ENCODE peak calls at places on chromosome 12, in four cellular contexts. K is esophagus squamous epithelium, W is right lobe of liver, L is sigmoid colon. Q is an unnamed sample.

GRCh38 chr12:94147991-94148840 is at the start of gene PLXNC1:
- DNase-seq in L (no peak), K (peak), W (peak), Q (peak)

GRCh38 chr12:28164644-28165313 is 25.5 kb upstream of the CCDC91 start:
- DNase-seq in W (peak), L (no peak), K (no peak), Q (no peak)

GRCh38 chr12:109296431-109296830 is 12.7 kb downstream of the FOXN4 start:
- DNase-seq in L (peak), K (no peak), W (no peak), Q (no peak)

GRCh38 chr12:6567824-6568617 is at the start of gene NOP2:
- DNase-seq in L (peak), W (peak), K (peak), Q (peak)

GRCh38 chr12:89775336-89776005 is 66.8 kb upstream of the ATP2B1 start:
- DNase-seq in K (no peak), W (no peak), L (no peak), Q (no peak)

GRCh38 chr12:58961906-58962305 is 41.6 kb upstream of the LRIG3 start:
- DNase-seq in L (no peak), W (no peak), K (no peak), Q (no peak)

GRCh38 chr12:104670439-104671406 is 214.0 kb downstream of the CHST11 start:
- DNase-seq in L (no peak), W (no peak), K (no peak), Q (no peak)

GRCh38 chr12:12901158-12901791 is 9.9 kb downstream of the GPRC5A start:
- DNase-seq in W (no peak), L (peak), K (no peak), Q (no peak)

GRCh38 chr12:97301576-97301975 is 161.0 kb upstream of the RMST start:
- DNase-seq in L (no peak), W (no peak), K (no peak), Q (no peak)

GRCh38 chr12:54253240-54253639 is 26.7 kb downstream of the CBX5 start:
- DNase-seq in K (no peak), W (no peak), L (no peak), Q (no peak)

GRCh38 chr12:6367065-6367968 is 8.0 kb downstream of the SCNN1A start:
- DNase-seq in L (no peak), K (no peak), W (no peak), Q (no peak)

GRCh38 chr12:32305163-32305562 is 94.2 kb upstream of the FGD4 start:
- DNase-seq in W (no peak), K (no peak), L (no peak), Q (no peak)

GRCh38 chr12:19856389-19856788 is 417.1 kb downstream of the AEBP2 start:
- DNase-seq in K (no peak), W (no peak), L (no peak), Q (no peak)

GRCh38 chr12:12518919-12519318 is 43.7 kb downstream of the DUSP16 start:
- DNase-seq in W (no peak), K (no peak), L (no peak), Q (no peak)

GRCh38 chr12:104790296-104791125 is 167.6 kb downstream of the SLC41A2 start:
- DNase-seq in K (no peak), L (peak), W (peak), Q (no peak)

GRCh38 chr12:59030415-59030814 is 110.1 kb upstream of the LRIG3 start:
- DNase-seq in K (no peak), L (no peak), W (no peak), Q (no peak)

GRCh38 chr12:119679081-119679480 is 11.1 kb downstream of the PRKAB1 start:
- DNase-seq in W (no peak), L (no peak), K (no peak), Q (no peak)

GRCh38 chr12:119678459-119678858 is 10.5 kb downstream of the PRKAB1 start:
- DNase-seq in L (no peak), K (no peak), W (no peak), Q (no peak)

GRCh38 chr12:119681139-119681538 is 13.2 kb downstream of the PRKAB1 start:
- DNase-seq in K (no peak), W (peak), L (no peak), Q (no peak)

GRCh38 chr12:119681953-119682352 is 14.0 kb downstream of the PRKAB1 start:
- DNase-seq in L (no peak), K (no peak), W (no peak), Q (no peak)

DNA sequence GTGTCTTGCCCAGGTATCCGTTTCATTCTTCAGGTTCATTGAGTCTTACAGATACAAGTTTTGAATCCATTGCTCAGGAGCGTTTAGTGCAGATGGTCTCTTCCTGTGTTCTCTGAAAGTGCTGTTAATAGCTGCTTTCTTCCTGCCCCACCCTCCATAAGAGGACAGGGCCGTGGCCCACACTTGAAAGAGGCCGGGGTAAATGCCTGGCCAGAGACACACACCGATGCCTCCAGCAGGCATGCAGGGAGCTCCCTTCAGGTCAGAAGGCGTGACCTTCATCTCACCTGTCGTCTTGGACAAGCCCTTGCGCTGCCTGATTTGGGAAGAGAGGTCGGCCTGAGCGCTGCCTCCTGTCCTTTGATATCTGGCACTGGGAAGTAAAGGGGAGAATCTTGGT is 11.6 kb downstream of the PRKAB1 start:
- DNase-seq in K (no peak), L (no peak), W (no peak), Q (no peak)
- TF ChIP-seq POLR2A in K (no peak), L (no peak), W (no peak), Q (no peak)

DNA sequence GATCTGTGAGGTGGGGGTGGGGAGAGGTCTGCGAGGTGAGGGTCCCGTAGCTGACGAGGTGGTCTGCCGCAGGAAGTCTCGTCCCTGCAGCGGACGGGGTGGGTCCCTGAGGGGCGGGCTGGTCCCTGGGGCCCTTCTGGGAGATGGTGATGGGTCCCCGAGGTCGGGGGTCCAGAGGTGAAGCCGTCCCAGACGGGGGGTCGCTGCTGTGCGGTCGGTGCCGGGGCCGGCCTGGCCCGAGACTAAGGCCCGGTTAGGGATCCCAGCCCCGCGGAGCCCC is 387 bp downstream of the PXN start:
- DNase-seq in L (peak), K (no peak), W (no peak), Q (no peak)
- TF ChIP-seq POLR2A in L (no peak), K (no peak), W (no peak), Q (no peak)

DNA sequence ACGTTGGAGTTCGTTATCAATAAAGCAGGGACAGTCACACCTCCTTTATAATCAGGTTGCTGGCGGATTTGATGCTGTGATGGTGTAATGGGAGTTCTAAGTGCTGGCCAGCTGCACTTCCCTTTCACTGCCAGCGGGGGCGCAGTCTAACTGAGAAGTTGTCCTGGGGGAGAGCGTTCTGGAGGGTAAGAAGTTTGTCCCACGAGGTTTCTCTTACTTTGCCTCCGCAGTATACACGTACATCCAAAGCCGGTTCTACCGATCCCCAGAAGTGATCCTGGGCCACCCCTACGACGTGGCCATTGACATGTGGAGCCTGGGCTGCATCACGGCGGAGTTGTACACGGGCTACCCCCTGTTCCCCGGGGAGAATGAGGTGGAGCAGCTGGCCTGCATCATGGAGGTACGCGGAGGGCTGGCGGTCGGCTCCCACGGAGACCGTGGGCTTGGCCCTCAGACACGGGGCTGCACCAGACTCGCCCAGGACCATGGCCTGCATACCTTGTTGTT is 42.7 kb downstream of the DYRK4 start:
- DNase-seq in L (peak), W (peak), K (peak), Q (peak)
- TF ChIP-seq POLR2A in L (no peak), W (peak), K (no peak), Q (no peak)

GRCh38 chr12:38124247-38125012 is 192.1 kb upstream of the ALG10B start:
- DNase-seq in K (no peak), L (no peak), W (no peak), Q (no peak)
- TF ChIP-seq POLR2A in K (no peak), L (no peak), W (no peak), Q (no peak)

DNA sequence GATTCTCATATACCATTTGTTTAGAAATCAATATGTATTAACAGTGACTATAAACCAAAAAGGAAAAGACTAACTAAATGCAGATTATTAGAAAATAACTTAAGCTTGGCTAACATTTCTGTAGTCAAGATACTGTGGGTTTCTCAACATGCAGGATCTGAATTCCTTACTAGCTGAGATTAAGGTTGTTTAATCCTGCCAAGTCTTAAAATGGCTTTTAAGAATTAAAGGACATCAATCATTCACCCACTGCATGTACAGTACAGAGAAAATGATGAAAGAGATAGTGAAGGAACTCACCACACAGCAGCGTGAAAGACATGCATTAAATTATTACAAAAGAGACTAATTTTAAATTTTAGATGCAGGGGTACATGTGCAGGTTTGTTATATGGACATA is 3.8 kb downstream of the ACSS3 start:
- DNase-seq in K (no peak), W (no peak), L (no peak), Q (no peak)
- TF ChIP-seq POLR2A in K (no peak), W (no peak), L (no peak), Q (no peak)

GRCh38 chr12:48816148-48816854 is 2.0 kb upstream of the CACNB3 start:
- DNase-seq in K (no peak), L (no peak), W (no peak), Q (no peak)

GRCh38 chr12:48818831-48819590 is 715 bp downstream of the CACNB3 start:
- DNase-seq in K (no peak), L (no peak), W (no peak), Q (no peak)

GRCh38 chr12:48819986-48820385 is 1.7 kb downstream of the CACNB3 start:
- DNase-seq in L (no peak), W (no peak), K (no peak), Q (no peak)

GRCh38 chr12:48820406-48820805 is 2.1 kb downstream of the CACNB3 start:
- DNase-seq in L (no peak), W (no peak), K (no peak), Q (no peak)

GRCh38 chr12:48817957-48818830 is at the start of gene CACNB3:
- DNase-seq in L (peak), W (peak), K (no peak), Q (peak)
- TF ChIP-seq POLR2A in L (no peak), W (no peak), K (no peak), Q (no peak)

GRCh38 chr12:124442281-124442680 is 125.1 kb downstream of the NCOR2 start:
- DNase-seq in W (no peak), L (no peak), K (no peak), Q (no peak)

GRCh38 chr12:124442772-124443445 is 124.5 kb downstream of the NCOR2 start:
- DNase-seq in W (no peak), L (no peak), K (no peak), Q (no peak)

GRCh38 chr12:124440031-124440626 is 127.3 kb downstream of the NCOR2 start:
- DNase-seq in L (no peak), K (no peak), W (no peak), Q (no peak)

GRCh38 chr12:124440841-124441381 is 126.5 kb downstream of the NCOR2 start:
- DNase-seq in W (no peak), L (no peak), K (no peak), Q (no peak)

DNA sequence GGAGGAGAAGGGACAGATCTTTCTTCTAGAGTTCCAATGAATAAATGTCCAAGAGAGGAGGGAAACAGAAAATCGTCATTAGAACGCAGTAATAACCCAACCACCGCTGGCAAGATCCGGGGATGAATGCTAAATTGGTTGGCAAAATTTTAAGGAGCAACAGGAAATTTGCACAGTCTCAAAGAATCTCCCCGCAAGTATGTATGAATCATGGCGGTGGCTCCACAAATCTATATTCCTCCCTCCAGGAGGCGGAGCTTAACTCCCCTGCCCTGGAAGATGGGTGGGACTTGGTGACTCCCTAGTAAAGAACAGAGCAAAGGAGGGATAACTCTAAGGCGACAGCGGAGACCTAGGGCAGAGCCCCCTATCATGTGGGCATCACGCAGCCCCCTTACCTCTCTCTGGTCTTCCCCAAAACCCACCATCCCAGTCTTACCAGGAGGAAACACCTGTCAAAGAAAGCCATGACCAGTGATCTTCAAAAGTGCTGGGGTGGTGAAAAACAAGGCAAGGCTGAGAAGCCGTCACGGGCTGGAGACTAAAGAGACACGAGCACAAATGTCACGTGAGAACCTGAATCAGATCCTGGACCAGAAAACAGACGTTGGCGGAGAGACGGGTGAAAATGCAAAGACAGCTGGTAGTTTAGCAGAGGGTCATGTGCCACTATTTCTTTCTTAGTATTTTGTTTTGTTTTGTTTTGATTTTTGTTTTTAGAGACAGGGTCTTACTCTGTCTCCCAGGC is 125.8 kb downstream of the NCOR2 start:
- DNase-seq in K (no peak), L (no peak), W (no peak), Q (no peak)
- TF ChIP-seq POLR2A in K (no peak), L (no peak), W (no peak), Q (no peak)

GRCh38 chr12:52918351-52918750 is 13.5 kb upstream of the KRT8 start:
- DNase-seq in W (no peak), L (no peak), K (no peak), Q (no peak)

GRCh38 chr12:52918784-52919183 is 13.9 kb upstream of the KRT8 start:
- DNase-seq in L (no peak), K (no peak), W (no peak), Q (no peak)

GRCh38 chr12:52917800-52918199 is 12.9 kb upstream of the KRT8 start:
- DNase-seq in W (no peak), L (no peak), K (no peak), Q (no peak)

GRCh38 chr12:52921488-52922165 is 16.8 kb upstream of the KRT8 start:
- DNase-seq in K (no peak), L (no peak), W (no peak), Q (no peak)

GRCh38 chr12:52920937-52921336 is 16.1 kb upstream of the KRT8 start:
- DNase-seq in K (no peak), W (no peak), L (no peak), Q (no peak)
- TF ChIP-seq POLR2A in K (no peak), W (no peak), L (no peak), Q (no peak)

DNA sequence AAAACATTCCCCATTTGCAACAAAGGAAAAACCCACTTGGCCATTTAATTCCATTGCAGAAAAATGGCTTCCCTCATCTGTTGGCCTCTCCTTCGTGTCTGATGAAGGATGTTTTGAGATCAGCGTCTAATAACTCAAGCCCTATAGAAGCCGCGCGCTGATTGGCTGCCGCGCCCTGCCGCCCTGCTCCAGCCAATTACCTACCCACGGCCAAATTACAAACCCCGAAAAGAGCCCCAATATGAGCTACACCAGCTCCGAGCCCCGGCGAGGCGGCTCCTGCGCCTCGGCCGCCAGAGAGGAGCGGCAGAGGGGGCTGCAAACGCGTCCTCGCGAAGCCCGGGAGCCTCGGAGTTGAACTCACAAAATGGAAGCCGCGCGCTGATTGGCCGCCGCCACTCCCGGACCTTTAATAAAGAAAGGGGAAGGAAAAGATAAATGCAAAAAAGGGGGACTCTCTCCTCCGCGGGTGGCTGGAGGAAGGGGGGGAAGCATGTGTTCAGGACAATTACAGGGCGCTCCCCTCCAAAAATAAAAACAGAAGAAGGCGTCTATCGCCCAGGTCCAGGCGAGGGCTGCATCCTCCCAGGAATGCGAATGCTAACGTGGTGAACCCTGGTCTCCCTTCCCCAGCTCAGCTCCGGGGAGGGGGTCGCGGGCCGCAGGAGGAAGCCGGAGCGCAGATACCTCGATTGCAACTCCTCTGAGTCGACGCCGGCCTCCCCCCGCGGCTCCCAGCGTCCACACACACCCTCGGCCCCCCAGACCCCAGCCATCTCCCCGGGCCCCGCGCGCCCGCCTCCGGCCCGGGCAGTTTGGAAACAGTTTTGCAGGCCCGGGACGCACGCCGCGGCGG is 738 bp upstream of the SETD1B start:
- DNase-seq in K (peak), L (peak), W (peak), Q (peak)
- TF ChIP-seq POLR2A in K (no peak), L (peak), W (peak), Q (peak)

Q was measured in suprapubic skin.